ENCODE peak calls at places on chromosomes 3 and 15, in six cellular contexts. D is hepatocyte, L is neural progenitor cell, C is tibial artery, W is esophagus squamous epithelium, Z is heart left ventricle. N is an unnamed sample.

GRCh38 chr15:93382196-93382820 is 293.3 kb upstream of the RGMA start:
- DNase-seq in D (no peak), L (no peak), C (no peak), W (no peak), Z (no peak), N (no peak)

GRCh38 chr3:4271834-4272233 is 31.3 kb upstream of the SETMAR start:
- DNase-seq in D (peak), L (peak), C (no peak), W (no peak), Z (no peak), N (peak)

GRCh38 chr3:156997351-156997750 is 162.6 kb downstream of the CCNL1 start:
- DNase-seq in D (no peak), L (no peak), C (no peak), W (no peak), Z (no peak), N (no peak)

GRCh38 chr15:24772709-24773373 is 97.3 kb downstream of the NPAP1 start:
- DNase-seq in D (peak), L (peak), C (peak), W (no peak), Z (peak), N (peak)

GRCh38 chr3:39882111-39882510 is 72.7 kb downstream of the MYRIP start:
- DNase-seq in D (no peak), L (no peak), C (no peak), W (no peak), Z (no peak), N (no peak)

GRCh38 chr15:79071901-79072300 is 18.7 kb downstream of the RASGRF1 start:
- DNase-seq in D (no peak), L (no peak), C (no peak), W (no peak), Z (no peak), N (no peak)

GRCh38 chr15:70241031-70241430 is 143.3 kb upstream of the TLE3 start:
- DNase-seq in D (no peak), L (no peak), C (no peak), W (no peak), Z (no peak), N (no peak)

GRCh38 chr3:171028025-171028778 is 1.7 kb upstream of the SLC2A2 start:
- DNase-seq in D (peak), L (peak), C (peak), W (no peak), Z (peak), N (peak)

GRCh38 chr3:128496602-128497304 is 3.8 kb upstream of the GATA2 start:
- DNase-seq in D (no peak), L (peak), C (peak), W (no peak), Z (no peak), N (no peak)
- H3K27ac ChIP-seq in D (no peak), L (no peak), C (no peak), W (no peak), Z (no peak), N (no peak)

DNA sequence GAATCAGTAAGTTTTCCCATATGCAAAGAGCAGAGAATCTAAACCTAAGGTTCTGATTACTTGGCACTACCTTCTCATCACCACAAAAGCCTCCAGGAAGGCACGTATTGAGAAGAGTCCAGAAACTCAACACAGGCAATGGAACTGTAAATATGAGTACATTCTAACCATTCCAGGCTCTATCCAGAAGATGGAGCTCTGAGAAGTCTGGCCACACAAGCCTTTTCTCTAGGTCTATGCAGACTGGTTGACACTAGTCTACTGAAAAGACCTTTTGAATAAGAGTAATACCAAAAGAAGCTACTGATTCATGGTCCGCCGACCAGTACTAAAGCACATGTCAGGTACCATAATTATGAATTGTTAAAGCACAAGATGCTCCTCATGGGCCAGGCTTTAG is 12.2 kb upstream of the NCKIPSD start:
- DNase-seq in D (no peak), L (no peak), C (no peak), W (no peak), Z (no peak), N (no peak)
- TF ChIP-seq CTCF in D (peak), L (no peak), C (no peak), W (no peak), Z (no peak), N (no peak)

GRCh38 chr3:162597221-162597620 is 1100.6 kb downstream of the OTOL1 start:
- DNase-seq in D (no peak), L (no peak), C (no peak), W (no peak), Z (no peak), N (no peak)
- H3K27ac ChIP-seq in D (peak), L (no peak), C (no peak), W (no peak), Z (no peak), N (no peak)

DNA sequence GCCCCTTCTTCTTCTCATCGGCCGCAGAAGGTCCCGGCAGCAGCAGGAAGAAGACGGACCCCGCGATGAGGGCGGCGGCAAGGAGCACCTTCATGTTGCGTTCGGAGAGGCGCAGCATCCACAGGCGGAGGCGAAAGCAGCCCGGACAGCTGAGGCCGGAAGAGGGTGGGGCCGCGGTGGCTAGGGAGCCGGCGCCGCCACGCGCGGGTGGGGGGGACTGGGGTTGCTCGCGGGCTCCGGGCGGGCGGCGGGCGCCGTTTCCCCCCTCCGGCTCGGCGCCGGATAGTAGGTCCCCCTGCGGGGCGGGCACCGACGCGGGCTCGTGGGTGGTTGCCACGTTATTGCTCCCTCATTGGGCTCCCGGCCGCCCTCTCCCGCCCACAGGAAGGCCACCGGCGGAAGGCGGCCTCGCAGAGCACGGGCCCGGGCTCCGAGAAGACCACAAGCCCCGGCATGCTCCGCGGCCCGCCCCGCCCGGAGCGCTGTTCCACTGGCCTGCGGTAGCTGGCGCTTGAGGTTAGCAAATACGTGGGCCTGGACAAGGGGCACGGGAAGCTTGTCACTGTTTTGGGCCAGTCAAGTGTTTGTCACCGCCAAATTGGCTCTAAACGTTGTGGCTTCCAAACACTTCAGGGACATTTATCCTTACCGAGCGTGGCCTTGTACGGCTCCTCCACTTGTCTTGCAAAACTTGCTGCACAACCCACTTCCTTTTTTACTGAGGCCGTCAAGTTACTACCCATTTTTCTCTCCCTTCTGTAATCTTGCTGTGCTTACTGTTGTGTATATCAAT is at the start of gene PPIB:
- DNase-seq in D (peak), L (peak), C (peak), W (peak), Z (peak), N (peak)
- TF ChIP-seq CTCF in D (peak), L (peak), C (peak), W (peak), Z (peak), N (peak)

GRCh38 chr15:25859838-25860645 is 3.1 kb downstream of the ATP10A start:
- DNase-seq in D (no peak), L (no peak), C (peak), W (no peak), Z (no peak), N (no peak)
- H3K27ac ChIP-seq in D (no peak), L (no peak), C (peak), W (peak), Z (peak), N (peak)

GRCh38 chr15:83747050-83747717 is 93.3 kb downstream of the ADAMTSL3 start:
- DNase-seq in D (peak), L (peak), C (peak), W (no peak), Z (no peak), N (peak)
- TF ChIP-seq CTCF in D (peak), L (peak), C (peak), W (peak), Z (peak), N (peak)

GRCh38 chr3:11641316-11641682 is 2.4 kb downstream of the VGLL4 start:
- DNase-seq in D (no peak), L (no peak), C (no peak), W (no peak), Z (no peak), N (no peak)
- H3K27ac ChIP-seq in D (peak), L (no peak), C (peak), W (peak), Z (peak), N (no peak)

DNA sequence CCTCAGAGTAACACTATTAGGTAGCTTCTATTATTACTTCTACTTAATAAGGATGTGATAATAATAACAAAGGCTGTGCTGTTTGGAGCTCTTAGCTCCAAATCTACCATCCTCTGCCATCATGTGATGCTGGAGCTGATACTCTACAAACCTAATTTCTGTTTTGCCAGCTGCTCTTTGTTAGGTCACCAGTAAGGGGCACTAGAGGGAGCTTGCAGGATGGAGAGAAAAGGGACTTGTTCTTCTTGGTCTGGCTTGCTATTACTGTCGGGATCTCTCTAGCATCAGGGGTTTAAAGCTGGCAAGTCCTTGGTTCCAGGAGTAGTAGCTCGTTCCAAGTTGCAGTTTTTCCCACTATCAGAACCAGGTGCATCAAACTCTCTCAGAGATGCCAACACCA is 194.9 kb upstream of the KBTBD8 start:
- DNase-seq in D (no peak), L (peak), C (no peak), W (no peak), Z (no peak), N (no peak)
- TF ChIP-seq CTCF in D (peak), L (peak), C (no peak), W (no peak), Z (peak), N (no peak)

N was measured in RWPE1.